ENCODE peak calls at places on chromosomes 13 and 19, in seven cellular contexts. L, G, W, K, M, A and Y are unnamed samples.

GRCh38 chr19:46385636-46386035 is 27.7 kb downstream of the CCDC8 start:
- DNase-seq in L (no peak), G (no peak), W (no peak), K (no peak), M (no peak), A (no peak), Y (peak; percentile 12)

GRCh38 chr19:14460935-14461334 is 14.2 kb downstream of the PTGER1 start:
- DNase-seq in L (no peak), G (no peak), W (no peak), K (no peak), M (no peak), A (no peak), Y (no peak)

GRCh38 chr13:99717959-99718674 is 216.8 kb downstream of the TM9SF2 start:
- DNase-seq in L (no peak), G (no peak), W (no peak), K (no peak), M (no peak), A (no peak), Y (no peak)

GRCh38 chr19:9353011-9353410 is 9.8 kb upstream of the ZNF177 start:
- DNase-seq in L (no peak), G (no peak), W (no peak), K (no peak), M (no peak), A (no peak), Y (no peak)

GRCh38 chr13:44084146-44084545 is 204.4 kb downstream of the LACC1 start:
- DNase-seq in L (no peak), G (no peak), W (no peak), K (no peak), M (no peak), A (no peak), Y (no peak)

GRCh38 chr13:86051134-86052103 is 252.2 kb upstream of the SLITRK6 start:
- DNase-seq in L (peak; percentile 49), G (no peak), W (no peak), K (no peak), M (no peak), A (no peak), Y (no peak)

GRCh38 chr19:29467824-29468401 is 57.9 kb upstream of the VSTM2B start:
- DNase-seq in L (no peak), G (peak; percentile 22), W (no peak), K (no peak), M (peak; percentile 58), A (no peak), Y (peak; percentile 60)

GRCh38 chr13:72508392-72508791 is 219.0 kb downstream of the MZT1 start:
- DNase-seq in L (no peak), G (no peak), W (no peak), K (no peak), M (no peak), A (no peak), Y (no peak)

GRCh38 chr13:41029629-41030028 is 10.5 kb upstream of the ELF1 start:
- DNase-seq in L (no peak), G (no peak), W (no peak), K (no peak), M (no peak), A (no peak), Y (peak; percentile 35)

GRCh38 chr19:42306646-42307045 is 4.2 kb upstream of the PAFAH1B3 start:
- DNase-seq in L (no peak), G (no peak), W (no peak), K (no peak), M (no peak), A (no peak), Y (peak; percentile 70)

GRCh38 chr19:46753420-46754155 is 7.3 kb upstream of the STRN4 start:
- DNase-seq in L (no peak), G (peak; percentile 39), W (peak; percentile 78), K (no peak), M (no peak), A (peak; percentile 54), Y (peak; percentile 77)

GRCh38 chr19:1924320-1924961 is 16.5 kb upstream of the CSNK1G2 start:
- DNase-seq in L (no peak), G (no peak), W (no peak), K (no peak), M (no peak), A (no peak), Y (no peak)

GRCh38 chr19:55319786-55320185 is 5.4 kb downstream of the TMEM150B start:
- DNase-seq in L (no peak), G (peak; percentile 27), W (no peak), K (no peak), M (peak; percentile 53), A (peak; percentile 68), Y (peak; percentile 92)

GRCh38 chr13:79709526-79709925 is 228.6 kb downstream of the NDFIP2 start:
- DNase-seq in L (no peak), G (peak; percentile 39), W (no peak), K (no peak), M (no peak), A (no peak), Y (no peak)

GRCh38 chr19:46925548-46925950 is 64.8 kb downstream of the ARHGAP35 start:
- DNase-seq in L (no peak), G (no peak), W (no peak), K (no peak), M (no peak), A (no peak), Y (no peak)

GRCh38 chr13:61684976-61685682 is 269.5 kb upstream of the PCDH20 start:
- DNase-seq in L (no peak), G (no peak), W (no peak), K (no peak), M (no peak), A (no peak), Y (no peak)

GRCh38 chr13:80337011-80337688 is 3.8 kb downstream of the SPRY2 start:
- DNase-seq in L (no peak), G (peak; percentile 25), W (no peak), K (no peak), M (peak; percentile 12), A (peak; percentile 12), Y (no peak)

GRCh38 chr13:32445461-32445860 is 17.5 kb upstream of the N4BP2L1 start:
- DNase-seq in L (no peak), G (no peak), W (no peak), K (no peak), M (no peak), A (no peak), Y (no peak)

GRCh38 chr13:20151612-20152011 is 9.2 kb downstream of the GJA3 start:
- DNase-seq in L (no peak), G (no peak), W (no peak), K (no peak), M (no peak), A (no peak), Y (no peak)

GRCh38 chr19:39401549-39402416 is 4.9 kb upstream of the ZFP36 start:
- DNase-seq in L (peak; percentile 80), G (peak; percentile 95), W (peak; percentile 67), K (peak; percentile 76), M (peak; percentile 47), A (no peak), Y (no peak)

GRCh38 chr19:39397360-39398296 is 6.5 kb downstream of the MED29 start:
- DNase-seq in L (no peak), G (peak; percentile 85), W (peak; percentile 90), K (peak; percentile 96), M (peak; percentile 80), A (peak; percentile 88), Y (peak; percentile 90)

GRCh38 chr19:39400997-39401548 is 5.6 kb upstream of the ZFP36 start:
- DNase-seq in L (no peak), G (no peak), W (no peak), K (peak; percentile 40), M (no peak), A (no peak), Y (no peak)

GRCh38 chr19:39399684-39400465 is 6.8 kb upstream of the ZFP36 start:
- DNase-seq in L (no peak), G (no peak), W (no peak), K (peak; percentile 21), M (no peak), A (no peak), Y (no peak)

DNA sequence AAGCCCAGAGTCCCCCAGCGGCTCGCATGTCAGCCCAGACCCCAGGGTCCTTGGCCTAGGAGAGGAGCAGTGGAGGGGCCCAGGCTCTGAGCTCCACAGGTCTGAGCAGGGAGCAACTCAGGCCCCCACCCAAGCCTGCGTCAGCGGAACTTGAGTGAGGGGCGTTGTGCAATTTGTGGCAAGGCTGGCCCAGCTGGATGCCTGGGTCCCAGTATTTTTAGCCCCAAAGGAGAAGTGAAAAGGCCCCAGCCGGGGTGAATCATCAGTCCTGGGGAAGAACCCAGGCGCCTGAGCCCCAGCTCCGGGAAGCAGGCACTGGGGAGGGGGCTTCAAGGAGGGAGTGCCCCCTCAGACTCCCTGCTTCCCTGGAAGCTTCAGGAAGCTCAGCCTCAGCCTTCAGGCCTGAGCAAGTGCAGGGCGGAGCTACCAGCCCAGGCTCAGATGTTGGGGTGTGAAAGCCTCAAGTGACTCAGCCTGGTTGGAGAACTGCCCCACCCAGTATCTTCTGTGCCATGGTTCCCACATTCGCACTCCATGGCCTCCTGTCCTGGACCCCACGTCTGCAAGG is 7.2 kb downstream of the MED29 start:
- DNase-seq in L (no peak), G (peak; percentile 96), W (no peak), K (peak; percentile 88), M (peak; percentile 46), A (no peak), Y (no peak)
- TF ChIP-seq CTCF in L (no peak), G (no peak), W (no peak), K (no peak), M (no peak), A (no peak), Y (no peak)

DNA sequence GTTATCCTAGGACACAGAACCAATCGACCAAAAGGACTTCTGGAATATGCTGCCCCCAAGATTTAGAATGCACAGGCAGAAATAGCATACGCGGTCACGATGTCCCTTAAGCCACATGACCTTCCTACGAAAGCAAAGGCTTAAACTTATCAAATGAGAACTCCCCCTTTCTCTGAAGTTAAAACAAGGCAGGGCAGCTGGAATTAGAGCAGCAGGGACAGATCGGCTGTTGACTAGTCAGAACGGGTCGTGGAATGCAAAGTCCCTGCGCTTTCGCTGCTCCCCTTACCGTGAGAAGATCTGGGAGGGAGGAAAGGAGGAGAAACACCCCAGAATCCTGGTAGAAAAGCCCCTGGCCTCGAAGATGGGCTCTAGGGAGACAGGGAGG is 799 bp upstream of the USPL1 start:
- DNase-seq in L (peak; percentile 84), G (peak; percentile 93), W (peak; percentile 50), K (peak; percentile 61), M (peak; percentile 84), A (no peak), Y (no peak)
- TF ChIP-seq CTCF in L (no peak), G (no peak), W (no peak), K (no peak), M (peak; percentile 6), A (no peak), Y (no peak)

DNA sequence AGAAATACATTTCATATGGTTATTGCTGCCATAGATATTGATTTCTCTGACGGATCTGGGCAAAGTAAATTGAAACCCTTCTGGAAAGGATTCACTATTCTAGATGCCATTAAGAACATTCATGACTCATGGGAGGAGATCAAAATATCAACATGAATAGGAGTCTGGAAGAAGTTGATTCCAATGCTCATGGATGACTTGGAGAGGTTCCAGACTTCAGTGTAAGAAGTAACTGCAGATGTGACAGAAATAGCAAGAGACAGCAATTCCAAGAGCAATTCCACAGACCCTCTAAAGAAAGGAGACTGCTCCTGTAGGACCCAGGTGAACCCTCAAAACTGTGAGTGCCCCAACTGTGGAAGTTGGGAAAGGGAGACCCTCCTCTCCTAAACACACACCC is 30.9 kb upstream of the KCTD12 start:
- DNase-seq in L (no peak), G (peak; percentile 64), W (no peak), K (no peak), M (no peak), A (no peak), Y (no peak)
- TF ChIP-seq CTCF in L (no peak), G (no peak), W (no peak), K (no peak), M (no peak), A (no peak), Y (no peak)

GRCh38 chr13:25494708-25495411 is 123.1 kb downstream of the ATP8A2 start:
- DNase-seq in L (no peak), G (no peak), W (no peak), K (no peak), M (peak; percentile 12), A (no peak), Y (no peak)
- TF ChIP-seq CTCF in L (peak; percentile 8), G (no peak), W (no peak), K (no peak), M (no peak), A (no peak), Y (peak; percentile 18)